ENCODE peak calls at places on chromosomes 3 and 15, in eight cellular contexts. D, N, S, X, W, M, C and O are unnamed samples.
A peak's percentile ranks its signal among the peaks of the same experiment; 100 is the strongest.

GRCh38 chr3:194485471-194485875 is 1.3 kb downstream of the ATP13A3 start:
- DNase-seq in C (no peak), S (no peak), M (peak; percentile 54), D (no peak), X (no peak), N (no peak), W (no peak), O (no peak)

GRCh38 chr3:189490749-189491148 is 140.4 kb upstream of the TP63 start:
- DNase-seq in C (no peak), S (no peak), M (no peak), W (peak; percentile 61), D (no peak), X (no peak), N (no peak), O (no peak)

GRCh38 chr3:133662256-133662773 is 574 bp upstream of the TOPBP1 start:
- DNase-seq in M (peak; percentile 27), N (peak; percentile 9), W (no peak), C (no peak), X (no peak), S (no peak), D (no peak), O (no peak)

GRCh38 chr3:3065876-3066275 is 44.3 kb downstream of the IL5RA start:
- DNase-seq in S (no peak), W (no peak), N (no peak), X (no peak), M (peak; percentile 17), C (no peak), D (no peak), O (no peak)

GRCh38 chr15:78329625-78330024 is 10.5 kb upstream of the CRABP1 start:
- DNase-seq in N (no peak), M (no peak), S (peak; percentile 7), W (no peak), X (no peak), D (no peak), C (no peak), O (no peak)

GRCh38 chr15:101175396-101175795 is 76.5 kb downstream of the CHSY1 start:
- DNase-seq in W (no peak), S (no peak), X (peak; percentile 71), C (no peak), D (no peak), M (no peak), N (no peak), O (no peak)

GRCh38 chr3:189360291-189360690 is 188.5 kb downstream of the TPRG1 start:
- DNase-seq in D (no peak), W (no peak), C (no peak), X (no peak), M (no peak), N (no peak), S (no peak), O (no peak)

GRCh38 chr15:101451886-101452285 is 37.6 kb downstream of the PCSK6 start:
- DNase-seq in N (no peak), X (peak; percentile 41), S (no peak), D (no peak), C (no peak), W (no peak), M (no peak), O (no peak)

GRCh38 chr3:62604301-62604700 is 231.0 kb upstream of the FEZF2 start:
- DNase-seq in S (no peak), X (no peak), W (peak; percentile 78), M (peak; percentile 91), N (no peak), D (no peak), C (peak; percentile 68), O (peak; percentile 95)

GRCh38 chr3:113531826-113532697 is at the start of gene SIDT1:
- DNase-seq in D (peak; percentile 67), M (no peak), W (no peak), X (no peak), N (no peak), C (no peak), S (no peak), O (no peak)

GRCh38 chr3:40930131-40930538 is 269.2 kb upstream of the CTNNB1 start:
- DNase-seq in W (no peak), N (no peak), C (no peak), D (peak; percentile 55), X (no peak), S (no peak), M (peak; percentile 2), O (no peak)

GRCh38 chr15:71170163-71170562 is 54.9 kb downstream of the THSD4 start:
- DNase-seq in S (no peak), W (no peak), C (no peak), N (no peak), M (no peak), D (no peak), X (no peak), O (no peak)

GRCh38 chr3:173892547-173892946 is 495.0 kb downstream of the NLGN1 start:
- DNase-seq in D (no peak), M (no peak), S (no peak), X (no peak), N (no peak), W (no peak), C (no peak), O (peak; percentile 65)

DNA sequence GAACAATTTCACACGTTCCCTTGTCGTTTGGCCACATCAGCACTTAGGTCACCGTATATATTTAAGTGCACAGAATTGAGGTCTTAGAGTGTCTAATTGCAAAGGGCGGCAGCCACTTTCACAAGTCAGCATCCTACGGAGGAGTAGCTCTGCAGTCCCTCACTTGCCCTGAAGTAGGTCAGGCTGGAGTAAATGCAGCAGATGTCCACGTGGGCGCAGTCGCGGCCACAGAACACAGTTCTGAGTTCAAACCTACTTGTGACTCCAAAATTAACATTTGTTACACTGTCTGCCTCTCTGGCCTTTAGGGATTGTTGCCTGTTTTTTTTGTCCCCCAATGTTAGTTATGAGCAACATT is 85.8 kb downstream of the PDCD6IP start:
- DNase-seq in N (no peak), D (no peak), W (no peak), S (no peak), C (no peak), M (peak; percentile 39), X (no peak), O (no peak)
- TF ChIP-seq CTCF in N (no peak), D (no peak), W (peak; percentile 49), S (peak; percentile 40), C (no peak), M (peak; percentile 37), X (no peak), O (no peak)

DNA sequence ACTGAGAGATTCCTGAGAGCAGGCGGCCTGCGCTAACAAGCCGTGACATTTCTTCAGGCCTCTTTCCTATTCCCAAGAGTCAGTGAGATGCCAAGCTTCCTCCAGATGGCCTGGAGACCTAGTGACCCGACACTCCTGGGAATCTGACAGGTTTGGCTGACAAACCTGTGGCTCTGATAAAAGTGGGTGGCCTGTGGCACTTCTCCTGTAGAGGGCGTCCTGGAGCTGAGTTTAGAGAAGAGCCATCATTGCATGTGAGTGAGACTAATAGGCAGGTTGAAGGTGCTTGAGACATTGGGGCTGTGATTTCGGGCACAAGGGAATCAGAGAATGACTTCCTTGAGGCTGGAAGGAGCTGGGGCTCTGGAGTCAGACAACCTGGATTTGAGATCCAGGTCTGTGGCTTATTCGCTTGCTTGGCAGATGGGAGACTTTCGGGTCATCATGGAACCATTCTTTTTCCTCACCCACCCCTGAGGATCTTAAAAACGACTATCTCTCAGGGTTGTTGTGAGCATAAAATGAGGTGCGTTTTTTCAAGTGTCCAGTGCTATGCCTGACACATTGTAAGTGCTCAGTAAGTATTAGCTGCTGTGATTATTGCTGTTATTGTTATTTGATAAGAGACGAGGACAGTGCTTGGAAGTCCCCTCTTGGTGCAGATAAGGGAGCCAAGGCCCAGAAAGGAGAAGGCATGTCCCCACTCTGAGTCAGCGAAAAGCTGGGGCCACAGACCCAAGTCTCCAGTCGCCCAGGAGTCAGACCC is 77.2 kb downstream of the SCN10A start:
- DNase-seq in S (no peak), N (peak; percentile 84), M (peak; percentile 60), W (no peak), D (no peak), C (no peak), X (no peak), O (no peak)
- TF ChIP-seq CTCF in S (peak; percentile 28), N (peak; percentile 74), M (peak; percentile 88), W (peak; percentile 78), D (no peak), C (peak; percentile 64), X (peak; percentile 50), O (peak; percentile 55)

DNA sequence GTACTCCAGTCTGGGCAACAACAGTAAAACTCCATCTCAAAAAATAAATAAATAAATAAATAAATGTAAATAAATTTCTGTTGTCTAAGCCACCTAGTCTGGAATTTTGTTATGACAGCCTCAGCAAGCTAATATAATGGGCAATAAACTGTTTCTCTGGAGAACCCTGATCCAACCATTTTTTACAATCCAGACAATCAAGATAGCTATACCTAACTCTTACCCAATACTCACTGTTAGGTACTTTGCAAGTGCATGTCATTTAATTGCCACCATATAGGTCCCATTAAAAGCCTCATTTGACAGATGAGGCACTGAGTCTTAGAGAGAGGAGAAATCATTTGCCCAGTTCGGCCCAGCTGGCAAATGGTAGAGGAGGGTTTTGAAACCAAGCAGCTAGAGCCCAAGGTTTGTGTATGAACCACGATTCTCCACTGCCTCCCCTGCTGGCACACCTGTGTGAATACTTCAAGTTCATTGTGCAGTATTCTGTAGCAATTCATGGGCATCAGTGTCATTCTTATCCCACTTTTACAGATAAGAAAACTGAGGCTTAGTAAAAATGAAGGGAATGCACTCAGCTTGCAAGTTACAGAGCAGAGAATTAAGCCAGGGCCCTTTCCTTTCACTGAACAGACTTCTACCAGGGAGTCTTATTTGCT is 107.0 kb upstream of the UBE2E1 start:
- DNase-seq in S (no peak), X (no peak), C (no peak), M (no peak), N (no peak), D (no peak), W (no peak), O (no peak)
- TF ChIP-seq CTCF in S (no peak), X (no peak), C (no peak), M (no peak), N (no peak), D (no peak), W (no peak), O (peak; percentile 30)

GRCh38 chr3:153785901-153786300 is 335.3 kb upstream of the ARHGEF26 start:
- DNase-seq in D (no peak), C (no peak), W (no peak), S (no peak), N (no peak), X (no peak), M (no peak), O (no peak)
- TF ChIP-seq CTCF in D (no peak), C (no peak), W (no peak), S (no peak), N (no peak), X (no peak), M (no peak), O (peak; percentile 36)

GRCh38 chr3:99172736-99173657 is 271.5 kb upstream of the DCBLD2 start:
- DNase-seq in X (peak; percentile 5), D (peak; percentile 44), C (peak; percentile 62), S (peak; percentile 18), W (peak; percentile 60), N (peak; percentile 68), M (peak; percentile 88), O (peak; percentile 54)
- TF ChIP-seq CTCF in X (peak; percentile 59), D (no peak), C (peak; percentile 79), S (peak; percentile 50), W (peak; percentile 80), N (peak; percentile 57), M (peak; percentile 90), O (peak; percentile 95)

GRCh38 chr3:71176366-71176765 is 407.2 kb downstream of the FOXP1 start:
- DNase-seq in C (no peak), X (no peak), M (no peak), W (no peak), D (no peak), S (no peak), N (peak; percentile 8), O (no peak)
- TF ChIP-seq CTCF in C (no peak), X (no peak), M (no peak), W (no peak), D (no peak), S (no peak), N (no peak), O (no peak)